ENCODE peak calls at places on chromosomes 16 and 17, in four cellular contexts. W is kidney glomerular epithelial cell; N is stimulated activated CD8-positive, alpha-beta memory T cell treated with anti-CD3 and anti-CD28 coated beads, Interleukin-4, amount 100 ng/mL, for 1 hour; X is coronary artery. D is an unnamed sample.

GRCh38 chr17:19940722-19941464 is 36.7 kb downstream of the AKAP10 start:
- DNase-seq in W (peak), X (no peak), N (no peak), D (no peak)

GRCh38 chr16:86507173-86508027 is 2.9 kb upstream of the FOXF1 start:
- DNase-seq in N (no peak), W (no peak), X (no peak), D (no peak)

GRCh38 chr16:1108299-1109252 is 12.5 kb upstream of the C1QTNF8 start:
- DNase-seq in W (no peak), N (no peak), X (no peak), D (no peak)

GRCh38 chr16:47132310-47132709 is 11.4 kb downstream of the NETO2 start:
- DNase-seq in W (no peak), X (no peak), N (no peak), D (no peak)

GRCh38 chr16:75059411-75059810 is 57.2 kb downstream of the LDHD start:
- DNase-seq in X (no peak), W (no peak), N (no peak), D (no peak)

GRCh38 chr17:45871718-45872117 is 22.6 kb upstream of the MAPT start:
- DNase-seq in N (no peak), W (no peak), X (no peak), D (no peak)

GRCh38 chr16:4465977-4466779 is 8.2 kb downstream of the NMRAL1 start:
- DNase-seq in X (no peak), W (no peak), N (peak), D (no peak)

GRCh38 chr17:48601184-48601527 is 3.6 kb downstream of the HOXB6 start:
- DNase-seq in N (no peak), X (no peak), W (no peak), D (no peak)

GRCh38 chr16:15970202-15970601 is 20.8 kb downstream of the ABCC1 start:
- DNase-seq in W (no peak), N (no peak), X (no peak), D (peak)

GRCh38 chr17:56096026-56096807 is 57.1 kb upstream of the ANKFN1 start:
- DNase-seq in N (no peak), X (no peak), W (no peak), D (no peak)

GRCh38 chr16:65024649-65025243 is 97.1 kb downstream of the CDH11 start:
- DNase-seq in X (no peak), N (no peak), W (peak), D (no peak)

GRCh38 chr16:56421976-56422669 is 3.2 kb downstream of the AMFR start:
- DNase-seq in W (no peak), N (no peak), X (no peak), D (no peak)

GRCh38 chr16:17846030-17846429 is 375.3 kb upstream of the XYLT1 start:
- DNase-seq in W (no peak), X (no peak), N (no peak), D (no peak)

GRCh38 chr17:65785109-65785508 is 223.7 kb upstream of the AXIN2 start:
- DNase-seq in W (peak), X (no peak), N (no peak), D (no peak)

GRCh38 chr17:49969134-49969759 is at the start of gene DLX4:
- DNase-seq in N (peak), W (no peak), X (no peak), D (no peak)

GRCh38 chr17:75487351-75488070 is 27.8 kb downstream of the CASKIN2 start:
- DNase-seq in N (peak), X (peak), W (no peak), D (no peak)

GRCh38 chr16:67173808-67174705 is 3.7 kb downstream of the NOL3 start:
- DNase-seq in X (peak), N (no peak), W (peak), D (peak)

GRCh38 chr16:4976079-4976478 is 17.9 kb downstream of the SEC14L5 start:
- DNase-seq in X (no peak), W (no peak), N (no peak), D (no peak)

GRCh38 chr16:85553436-85554113 is 59.5 kb upstream of the GSE1 start:
- DNase-seq in W (peak), X (no peak), N (no peak), D (peak)

GRCh38 chr16:89826531-89827382 is 1.5 kb upstream of the SPIRE2 start:
- DNase-seq in N (no peak), X (no peak), W (no peak), D (no peak)

GRCh38 chr17:48547839-48548686 is 3.2 kb upstream of the HOXB2 start:
- DNase-seq in X (no peak), N (no peak), W (no peak), D (no peak)

GRCh38 chr17:65567566-65567965 is 6.1 kb upstream of the AXIN2 start:
- DNase-seq in N (no peak), X (no peak), W (no peak), D (no peak)

GRCh38 chr17:6948562-6948961 is 47.3 kb upstream of the ALOX12 start:
- DNase-seq in W (no peak), X (no peak), N (no peak), D (no peak)

GRCh38 chr17:51590071-51590470 is 329.7 kb downstream of the UTP18 start:
- DNase-seq in W (no peak), N (no peak), X (no peak), D (no peak)

GRCh38 chr16:67718668-67719047 is 458 bp downstream of the GFOD2 start:
- DNase-seq in N (no peak), W (no peak), X (no peak), D (no peak)